ENCODE peak calls at places on chromosome 12, in eight cellular contexts. U, F, I, V, P, W, Z and X are unnamed samples.

GRCh38 chr12:49854976-49855375 is 12.1 kb upstream of the BCDIN3D start:
- DNase-seq in Z (no peak), I (no peak), F (no peak), P (no peak), W (no peak), V (no peak), U (no peak), X (no peak)

GRCh38 chr12:87152841-87153528 is 876.2 kb downstream of the C12orf50 start:
- DNase-seq in Z (no peak), W (no peak), V (no peak), U (no peak), F (no peak), I (no peak), P (no peak), X (no peak)

GRCh38 chr12:24062642-24063245 is 113.3 kb upstream of the SOX5 start:
- DNase-seq in F (no peak), V (no peak), P (no peak), U (no peak), Z (no peak), W (no peak), I (no peak), X (no peak)

GRCh38 chr12:96258451-96258933 is 64.3 kb downstream of the ELK3 start:
- DNase-seq in W (no peak), P (no peak), F (no peak), V (no peak), U (no peak), Z (no peak), I (no peak), X (no peak)

GRCh38 chr12:6745751-6746525 is 7.0 kb downstream of the MLF2 start:
- DNase-seq in W (no peak), U (no peak), I (no peak), F (no peak), Z (no peak), P (no peak), V (peak; percentile 68), X (no peak)

GRCh38 chr12:100489326-100489725 is 15.7 kb downstream of the NR1H4 start:
- DNase-seq in F (no peak), U (no peak), I (no peak), W (no peak), P (no peak), Z (no peak), V (no peak), X (no peak)

GRCh38 chr12:77496714-77497113 is 334.0 kb upstream of the NAV3 start:
- DNase-seq in F (no peak), V (no peak), W (no peak), Z (no peak), I (no peak), U (no peak), P (no peak), X (no peak)

GRCh38 chr12:131380961-131381705 is 329.8 kb upstream of the SFSWAP start:
- DNase-seq in P (no peak), I (no peak), W (peak; percentile 50), V (no peak), F (no peak), Z (no peak), U (no peak), X (peak; percentile 75)

GRCh38 chr12:83016226-83016835 is 329.6 kb downstream of the TMTC2 start:
- DNase-seq in P (no peak), U (no peak), W (no peak), I (no peak), V (no peak), Z (no peak), F (peak; percentile 72), X (no peak)

GRCh38 chr12:57754411-57755193 is at the start of gene MARCHF9:
- DNase-seq in U (no peak), P (peak; percentile 91), W (peak; percentile 50), I (peak; percentile 76), F (no peak), V (peak; percentile 9), Z (peak; percentile 81), X (peak; percentile 65)

GRCh38 chr12:47235258-47236040 is 155.7 kb upstream of the AMIGO2 start:
- DNase-seq in U (no peak), I (no peak), F (no peak), V (no peak), Z (no peak), P (no peak), W (no peak), X (no peak)

GRCh38 chr12:98470469-98471082 is 44.8 kb upstream of the TMPO start:
- DNase-seq in I (no peak), U (no peak), V (no peak), P (no peak), F (no peak), Z (no peak), W (no peak), X (peak; percentile 23)

GRCh38 chr12:13273850-13274249 is 77.3 kb downstream of the EMP1 start:
- DNase-seq in W (no peak), F (no peak), U (no peak), P (no peak), I (no peak), Z (no peak), V (no peak), X (no peak)

GRCh38 chr12:11171953-11172675 is 1.1 kb downstream of the SMIM10L1 start:
- DNase-seq in P (no peak), W (peak; percentile 77), F (no peak), U (no peak), I (no peak), Z (no peak), V (no peak), X (no peak)

GRCh38 chr12:24795699-24796385 is 153.1 kb downstream of the BCAT1 start:
- DNase-seq in U (no peak), I (no peak), V (no peak), P (no peak), W (no peak), F (no peak), Z (no peak), X (no peak)

GRCh38 chr12:32290411-32290810 is 108.9 kb upstream of the FGD4 start:
- DNase-seq in I (no peak), P (no peak), U (no peak), F (no peak), V (no peak), W (no peak), Z (peak; percentile 77), X (no peak)